ENCODE peak calls at places on chromosome 9, in eight cellular contexts. F, W, N, J, B, R, D and K are unnamed samples. For H3K4me1, the result is how much of the 10 kb centered on the place peaks cover.

GRCh38 chr9:89661956-89662717 is 57.3 kb downstream of the GADD45G start:
- DNase-seq in F (peak), W (peak), N (peak), J (peak), B (peak), R (no peak), D (peak), K (peak)

GRCh38 chr9:99465231-99465891 is 243.3 kb downstream of the SEC61B start:
- DNase-seq in F (no peak), W (no peak), N (no peak), J (no peak), B (no peak), R (no peak), D (no peak), K (no peak)

GRCh38 chr9:93582115-93582514 is 5.7 kb downstream of the PHF2 start:
- DNase-seq in F (no peak), W (no peak), N (no peak), J (peak), B (peak), R (no peak), D (peak), K (no peak)

GRCh38 chr9:129141066-129142041 is 30.1 kb downstream of the PTPA start:
- DNase-seq in F (no peak), W (peak), N (no peak), J (peak), B (peak), R (no peak), D (peak), K (peak)

GRCh38 chr9:111857555-111858211 is 38.9 kb upstream of the UGCG start:
- DNase-seq in F (no peak), W (no peak), N (no peak), J (no peak), B (no peak), R (no peak), D (no peak), K (no peak)

GRCh38 chr9:23752859-23753258 is 73.2 kb downstream of the ELAVL2 start:
- DNase-seq in F (no peak), W (no peak), N (no peak), J (no peak), B (no peak), R (no peak), D (no peak), K (no peak)

GRCh38 chr9:93591706-93592388 is 15.5 kb downstream of the PHF2 start:
- DNase-seq in F (no peak), W (no peak), N (no peak), J (no peak), B (no peak), R (no peak), D (no peak), K (no peak)

GRCh38 chr9:23611874-23612273 is 214.2 kb downstream of the ELAVL2 start:
- DNase-seq in F (no peak), W (no peak), N (no peak), J (no peak), B (no peak), R (no peak), D (no peak), K (no peak)

GRCh38 chr9:129289883-129290282 is 111.8 kb upstream of the IER5L start:
- DNase-seq in F (no peak), W (no peak), N (peak), J (no peak), B (peak), R (no peak), D (no peak), K (peak)

GRCh38 chr9:68608763-68609162 is 68.1 kb upstream of the TMEM252 start:
- DNase-seq in F (no peak), W (no peak), N (no peak), J (no peak), B (no peak), R (no peak), D (no peak), K (no peak)

GRCh38 chr9:106892632-106893031 is 29.7 kb downstream of the ZNF462 start:
- DNase-seq in F (peak), W (peak), N (no peak), J (peak), B (peak), R (no peak), D (peak), K (peak)

GRCh38 chr9:111069233-111069632 is 31.0 kb upstream of the LPAR1 start:
- DNase-seq in F (no peak), W (no peak), N (no peak), J (no peak), B (no peak), R (no peak), D (no peak), K (no peak)

DNA sequence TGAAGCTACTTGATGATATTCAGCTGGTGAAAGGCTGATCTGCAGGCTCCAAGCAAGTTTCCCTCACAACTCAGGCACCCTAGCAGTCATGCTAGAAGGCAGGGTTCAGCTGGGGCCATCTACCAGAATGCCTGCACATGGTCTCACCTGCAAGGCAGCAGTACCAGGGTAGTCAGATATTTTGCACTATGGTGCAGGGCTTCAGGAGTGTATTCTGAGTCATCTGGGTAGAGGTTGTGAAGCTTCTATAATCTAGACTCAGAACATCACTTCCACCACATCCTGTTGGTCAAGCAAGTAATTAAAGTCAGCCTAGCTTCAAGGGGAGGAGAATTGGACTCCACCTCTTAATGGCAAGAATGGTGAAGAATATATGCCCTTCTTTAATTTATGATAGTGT is 159.7 kb upstream of the SLC28A3 start:
- DNase-seq in F (no peak), W (no peak), N (no peak), J (no peak), B (no peak), R (no peak), D (no peak), K (no peak)
- TF ChIP-seq POLR2A in F (no peak), W (no peak), N (no peak), J (no peak), B (no peak), R (no peak), D (no peak), K (no peak)

GRCh38 chr9:101362450-101362849 is 22.4 kb downstream of the BAAT start:
- DNase-seq in F (no peak), W (no peak), N (no peak), J (no peak), B (no peak), R (no peak), D (no peak), K (no peak)
- H3K4me1 ChIP-seq in F (under half), W (under half), N (under half), J (under half), B (under half), R (under half), D (under half), K (under half)

GRCh38 chr9:33161011-33161588 is 6.0 kb downstream of the B4GALT1 start:
- DNase-seq in F (peak), W (peak), N (no peak), J (peak), B (peak), R (no peak), D (peak), K (peak)
- TF ChIP-seq POLR2A in F (no peak), W (peak), N (peak), J (peak), B (no peak), R (no peak), D (peak), K (no peak)

DNA sequence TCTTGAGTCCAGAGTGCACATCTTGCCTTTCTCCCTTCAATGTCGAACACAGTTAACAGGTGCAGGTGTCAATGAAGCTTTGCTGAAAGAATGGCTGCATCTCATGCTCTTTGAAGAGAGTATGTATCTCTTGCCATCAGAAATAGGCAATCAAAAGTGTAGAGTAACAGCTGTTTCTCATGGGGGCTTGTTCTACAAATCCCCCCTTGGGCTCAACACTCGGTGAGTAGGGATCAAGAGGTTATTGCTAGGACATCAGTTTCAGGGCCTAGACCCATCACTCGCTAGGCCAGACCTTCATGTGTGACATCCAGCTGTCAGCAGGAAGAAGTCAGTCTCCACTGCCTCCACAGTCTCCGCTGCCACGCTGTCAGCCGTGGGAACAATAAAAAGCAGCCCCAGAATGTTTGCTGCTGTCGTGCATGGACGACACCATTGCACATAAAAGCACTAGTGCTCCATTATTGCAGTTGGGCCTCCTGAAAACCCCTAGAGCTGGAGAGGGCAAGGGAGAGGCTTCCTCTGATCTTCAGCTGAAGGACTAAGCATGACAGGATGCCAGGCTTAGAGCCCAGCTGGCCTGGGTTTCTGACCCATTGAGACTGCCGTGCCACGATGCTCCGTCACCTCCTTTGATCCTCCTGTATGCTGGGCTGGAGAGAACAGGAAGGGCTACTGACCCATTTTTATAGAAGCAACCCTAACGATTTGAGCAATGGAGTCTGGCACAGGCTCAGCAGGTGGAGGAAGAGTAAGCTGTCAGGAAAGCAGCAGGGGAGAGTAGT is 23.6 kb downstream of the TRAF1 start:
- DNase-seq in F (no peak), W (no peak), N (no peak), J (no peak), B (no peak), R (no peak), D (no peak), K (no peak)
- H3K4me1 ChIP-seq in F (under half), W (under half), N (under half), J (under half), B (under half), R (under half), D (under half), K (under half)

GRCh38 chr9:130659699-130660248 is 4.6 kb upstream of the PRDM12 start:
- DNase-seq in F (no peak), W (no peak), N (no peak), J (no peak), B (no peak), R (no peak), D (no peak), K (no peak)

GRCh38 chr9:130661461-130662098 is 2.8 kb upstream of the PRDM12 start:
- DNase-seq in F (no peak), W (no peak), N (no peak), J (no peak), B (no peak), R (no peak), D (no peak), K (no peak)

GRCh38 chr9:130660326-130660682 is 4.1 kb upstream of the PRDM12 start:
- DNase-seq in F (no peak), W (no peak), N (no peak), J (no peak), B (no peak), R (no peak), D (no peak), K (no peak)

GRCh38 chr9:130662099-130662926 is 2.1 kb upstream of the PRDM12 start:
- DNase-seq in F (no peak), W (no peak), N (no peak), J (no peak), B (no peak), R (no peak), D (no peak), K (no peak)

DNA sequence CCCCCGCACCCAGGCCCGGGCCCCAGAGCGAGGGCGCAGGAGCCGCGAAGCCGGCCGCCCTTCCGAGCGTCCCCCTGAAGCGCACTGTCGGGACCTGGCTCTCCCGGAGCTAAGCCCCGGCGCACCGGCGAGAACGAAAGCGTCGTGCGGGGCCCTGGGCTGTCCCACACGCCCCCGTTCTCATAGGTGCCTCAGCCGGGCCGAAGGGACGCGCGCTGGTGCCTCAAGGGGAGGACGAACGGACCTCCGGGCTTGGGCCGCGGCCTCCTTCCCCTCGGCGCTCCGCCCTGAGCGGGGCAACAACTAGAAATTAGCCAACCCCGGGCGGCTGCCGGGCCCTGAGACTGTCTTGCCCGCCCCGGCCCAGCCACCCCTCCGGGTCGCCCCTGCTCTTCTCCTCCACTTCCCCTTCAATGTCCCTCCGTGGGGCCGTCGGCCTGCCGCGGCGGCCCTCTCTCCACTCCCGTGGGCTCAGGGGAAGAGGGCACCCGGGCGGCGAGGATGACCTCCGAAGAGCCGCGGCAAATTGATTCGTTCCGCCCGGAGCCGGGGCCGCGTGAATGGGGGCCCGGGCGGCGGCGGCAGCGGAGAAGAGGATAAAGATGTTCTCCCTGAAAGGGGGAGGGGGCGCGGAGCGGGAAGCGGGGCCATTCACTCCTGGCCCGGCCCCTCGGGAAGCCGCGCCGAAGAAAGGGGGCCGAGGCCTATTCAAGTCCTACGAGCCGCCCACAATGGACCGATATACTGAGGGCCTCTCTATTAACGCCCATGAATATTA is 3.5 kb upstream of the PRDM12 start:
- DNase-seq in F (no peak), W (no peak), N (no peak), J (no peak), B (no peak), R (no peak), D (no peak), K (no peak)
- TF ChIP-seq POLR2A in F (no peak), W (no peak), N (no peak), J (no peak), B (no peak), R (no peak), D (no peak), K (no peak)

GRCh38 chr9:120941046-120941770 is 14.6 kb upstream of the TRAF1 start:
- DNase-seq in F (no peak), W (peak), N (no peak), J (no peak), B (no peak), R (no peak), D (no peak), K (no peak)

GRCh38 chr9:120946259-120946658 is 19.7 kb upstream of the TRAF1 start:
- DNase-seq in F (no peak), W (peak), N (no peak), J (no peak), B (no peak), R (no peak), D (no peak), K (no peak)

GRCh38 chr9:120947222-120947621 is 20.6 kb upstream of the TRAF1 start:
- DNase-seq in F (no peak), W (no peak), N (no peak), J (no peak), B (no peak), R (no peak), D (no peak), K (no peak)

GRCh38 chr9:120942186-120943001 is 15.8 kb upstream of the TRAF1 start:
- DNase-seq in F (no peak), W (no peak), N (no peak), J (peak), B (peak), R (no peak), D (no peak), K (peak)

DNA sequence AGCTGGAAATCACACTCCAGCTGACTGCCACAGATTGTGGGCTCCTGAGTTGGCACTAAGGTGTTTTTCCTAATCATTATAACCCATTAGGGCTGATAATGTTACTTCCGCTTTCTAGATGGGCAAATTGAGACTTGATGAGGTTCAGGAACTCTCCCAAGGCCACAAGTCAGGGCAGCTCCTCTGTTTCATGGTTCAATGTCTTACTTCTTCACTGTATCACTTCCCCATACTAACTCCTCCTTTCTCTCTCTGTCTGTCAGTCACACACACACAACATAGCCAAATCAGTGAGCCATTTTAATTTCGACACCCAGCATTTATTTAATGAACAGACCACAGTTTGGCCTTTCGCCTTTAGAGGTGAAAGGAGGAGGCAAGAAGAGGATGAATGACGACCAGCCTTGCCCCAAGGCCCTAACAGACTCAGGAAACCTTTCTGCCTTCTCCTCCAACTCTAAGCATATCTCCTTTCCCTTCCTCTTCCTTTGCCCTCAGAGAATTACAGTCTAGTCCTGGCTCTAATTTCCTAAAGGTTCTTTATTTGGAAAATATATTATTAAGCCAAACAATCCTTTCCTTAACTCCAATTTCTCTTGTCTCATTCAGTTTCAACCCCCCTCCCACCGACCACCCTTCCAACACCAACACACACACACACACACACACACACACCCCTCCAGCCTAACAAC is 18.0 kb upstream of the TRAF1 start:
- DNase-seq in F (no peak), W (no peak), N (no peak), J (no peak), B (no peak), R (no peak), D (no peak), K (no peak)
- H3K4me1 ChIP-seq in F (under half), W (under half), N (under half), J (under half), B (under half), R (under half), D (under half), K (under half)

GRCh38 chr9:34611811-34612787 is at the start of gene RPP25L:
- DNase-seq in F (peak), W (peak), N (peak), J (peak), B (peak), R (peak), D (peak), K (peak)
- TF ChIP-seq POLR2A in F (peak), W (peak), N (peak), J (peak), B (peak), R (peak), D (peak), K (peak)